ENCODE peak calls at places on chromosomes 16 and 17, in six cellular contexts. W is neural progenitor cell, Y is MM.1S, Q is PC-3, K is HCT116, I is SK-N-SH. P is an unnamed sample.

GRCh38 chr16:89706446-89707260 is 5.1 kb upstream of the SPATA2L start:
- DNase-seq in W (no peak), Y (no peak), Q (no peak), K (no peak), I (no peak), P (no peak)

GRCh38 chr17:71792966-71793365 is 327.9 kb upstream of the SOX9 start:
- DNase-seq in W (peak), Y (no peak), Q (peak), K (no peak), I (no peak), P (peak)

GRCh38 chr17:30290696-30291570 is 811 bp downstream of the BLMH start:
- DNase-seq in W (peak), Y (peak), Q (peak), K (no peak), I (peak), P (peak)

GRCh38 chr16:6616746-6617145 is 715.9 kb upstream of the RBFOX1 start:
- DNase-seq in W (no peak), Y (no peak), Q (no peak), K (no peak), I (no peak), P (no peak)

GRCh38 chr17:82750241-82750905 is 1.5 kb upstream of the TBCD start:
- DNase-seq in W (peak), Y (no peak), Q (no peak), K (no peak), I (no peak), P (no peak)

GRCh38 chr17:44002141-44002848 is 2.1 kb upstream of the NAGS start:
- DNase-seq in W (no peak), Y (no peak), Q (peak), K (no peak), I (no peak), P (peak)

GRCh38 chr17:65814418-65814817 is 253.0 kb upstream of the AXIN2 start:
- DNase-seq in W (no peak), Y (no peak), Q (no peak), K (no peak), I (no peak), P (no peak)

GRCh38 chr16:56336711-56337110 is 88.6 kb downstream of the AMFR start:
- DNase-seq in W (no peak), Y (no peak), Q (no peak), K (no peak), I (no peak), P (no peak)

GRCh38 chr17:7311110-7311698 is 3.8 kb downstream of the EIF5A start:
- DNase-seq in W (no peak), Y (no peak), Q (no peak), K (no peak), I (no peak), P (no peak)

GRCh38 chr16:49605536-49606241 is 232.1 kb downstream of the C16orf78 start:
- DNase-seq in W (no peak), Y (no peak), Q (no peak), K (no peak), I (no peak), P (no peak)

GRCh38 chr16:88070989-88071625 is 119.9 kb downstream of the BANP start:
- DNase-seq in W (no peak), Y (no peak), Q (no peak), K (no peak), I (no peak), P (no peak)

GRCh38 chr17:78940708-78941107 is 15.5 kb upstream of the TIMP2 start:
- DNase-seq in W (peak), Y (no peak), Q (peak), K (no peak), I (no peak), P (no peak)

DNA sequence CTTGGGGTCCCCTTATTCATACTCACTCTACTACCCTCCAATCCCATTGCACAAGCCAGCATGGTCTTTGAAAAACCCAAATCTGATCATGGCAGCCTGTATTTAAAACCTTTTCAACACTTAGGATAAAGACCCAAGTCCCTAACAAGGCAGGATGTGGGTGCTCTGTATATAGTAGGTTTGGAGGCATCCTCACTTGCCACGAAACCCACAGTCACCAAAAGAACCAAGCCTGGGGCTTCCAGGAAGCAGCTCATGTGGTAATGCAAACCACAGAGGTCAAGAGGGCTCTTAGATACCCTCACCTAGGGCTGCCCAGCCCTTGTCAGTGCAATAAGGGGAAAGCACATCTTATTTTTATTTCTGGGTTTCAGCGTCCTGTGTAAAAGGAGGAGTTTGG is 218.6 kb upstream of the ASIC2 start:
- DNase-seq in W (no peak), Y (peak), Q (no peak), K (no peak), I (no peak), P (no peak)
- TF ChIP-seq EZH2phosphoT487 in W (no peak), Y (no peak), Q (no peak), K (no peak), I (no peak), P (no peak)

DNA sequence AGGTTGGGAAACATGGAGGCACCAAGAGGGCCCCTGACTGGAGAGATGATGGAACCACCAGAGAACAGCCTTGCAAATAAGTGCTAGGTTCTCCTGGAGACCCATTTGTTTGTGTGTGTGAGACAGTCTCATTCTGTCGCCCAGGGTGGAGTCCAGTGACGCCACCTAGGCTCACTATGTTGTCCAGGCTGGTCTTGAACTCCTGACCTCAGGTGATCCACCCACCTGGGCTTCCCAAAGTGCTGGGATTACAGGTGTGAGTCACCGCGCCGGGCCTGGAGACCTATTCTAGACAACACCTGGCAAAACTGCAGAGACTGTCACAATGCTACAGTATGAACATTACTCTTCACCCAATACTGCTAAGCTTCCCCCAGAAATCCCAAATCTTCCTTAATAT is 1.5 kb downstream of the NPLOC4 start:
- DNase-seq in W (no peak), Y (no peak), Q (peak), K (peak), I (no peak), P (no peak)
- H3K9ac ChIP-seq in W (no peak), Y (peak), Q (peak), K (peak), I (peak), P (peak)

GRCh38 chr17:40014375-40014980 is 762 bp upstream of the CSF3 start:
- DNase-seq in W (no peak), Y (no peak), Q (no peak), K (no peak), I (peak), P (no peak)
- H2AFZ ChIP-seq in W (peak), Y (no peak), Q (no peak), K (no peak), I (no peak), P (no peak)

GRCh38 chr16:745739-746138 is 4.9 kb upstream of the CIAO3 start:
- DNase-seq in W (peak), Y (peak), Q (no peak), K (no peak), I (peak), P (no peak)
- TF ChIP-seq EZH2phosphoT487 in W (no peak), Y (no peak), Q (no peak), K (no peak), I (no peak), P (no peak)

DNA sequence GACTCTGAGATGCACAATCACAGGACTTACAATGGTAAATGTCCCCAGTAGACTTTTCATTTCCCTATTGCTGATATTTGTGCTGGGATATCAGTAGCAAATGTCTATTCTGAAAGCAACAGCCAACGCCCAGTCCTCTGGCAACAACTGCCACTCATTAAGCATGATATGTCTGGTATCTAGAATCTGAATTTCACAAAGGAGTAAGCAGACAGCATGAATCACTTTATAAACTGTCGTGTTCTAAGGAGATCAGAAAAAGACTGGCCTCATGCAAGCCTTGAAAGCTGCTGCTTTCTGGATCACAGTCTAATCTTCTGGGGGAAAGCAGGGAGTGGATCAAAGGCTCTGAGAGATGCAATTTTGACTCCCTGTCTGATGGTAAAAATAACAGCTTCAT is 153.1 kb upstream of the NOG start:
- DNase-seq in W (no peak), Y (no peak), Q (no peak), K (no peak), I (no peak), P (peak)
- H3K9ac ChIP-seq in W (no peak), Y (no peak), Q (no peak), K (no peak), I (no peak), P (peak)

GRCh38 chr16:54875443-54875842 is 55.2 kb upstream of the IRX5 start:
- DNase-seq in W (peak), Y (no peak), Q (no peak), K (no peak), I (no peak), P (no peak)
- H2AFZ ChIP-seq in W (peak), Y (no peak), Q (no peak), K (no peak), I (no peak), P (no peak)

DNA sequence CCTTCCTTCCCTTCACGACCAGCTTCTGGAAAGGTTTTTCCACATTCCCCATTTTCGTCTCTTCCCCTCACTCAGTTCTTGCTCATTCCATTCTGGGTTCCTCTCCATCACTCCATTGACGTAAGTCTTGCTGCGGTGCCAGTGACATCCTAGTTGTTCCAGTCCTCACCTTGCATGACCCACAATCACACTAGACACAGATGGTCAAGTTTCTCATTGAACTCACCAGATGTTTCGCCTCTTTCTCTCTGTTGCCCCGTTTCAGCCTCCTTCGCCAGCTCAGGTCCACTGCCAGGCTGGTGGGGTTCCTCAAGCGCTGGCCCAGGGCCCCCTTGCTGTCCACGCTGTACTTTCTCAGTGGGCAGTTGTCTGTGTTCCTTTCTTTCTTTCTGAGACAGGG is 43.4 kb downstream of the CCDC42 start:
- DNase-seq in W (no peak), Y (no peak), Q (no peak), K (no peak), I (no peak), P (no peak)
- TF ChIP-seq EZH2phosphoT487 in W (no peak), Y (no peak), Q (no peak), K (no peak), I (no peak), P (no peak)

GRCh38 chr16:674968-675883 is at the start of gene RHBDL1:
- DNase-seq in W (peak), Y (no peak), Q (no peak), K (no peak), I (peak), P (peak)

GRCh38 chr16:675884-676564 is 553 bp downstream of the RHBDL1 start:
- DNase-seq in W (no peak), Y (no peak), Q (no peak), K (no peak), I (no peak), P (no peak)

GRCh38 chr16:677306-678190 is 2.1 kb downstream of the RHBDL1 start:
- DNase-seq in W (no peak), Y (no peak), Q (no peak), K (no peak), I (no peak), P (no peak)

GRCh38 chr16:678209-678857 is 1.9 kb upstream of the STUB1 start:
- DNase-seq in W (no peak), Y (no peak), Q (no peak), K (no peak), I (no peak), P (no peak)

GRCh38 chr16:676565-677297 is 1.3 kb downstream of the RHBDL1 start:
- DNase-seq in W (no peak), Y (no peak), Q (no peak), K (no peak), I (no peak), P (no peak)
- H3K9ac ChIP-seq in W (no peak), Y (no peak), Q (no peak), K (no peak), I (no peak), P (no peak)